ENCODE peak calls at places on chromosomes 2 and 18, in ten cellular contexts. E, A, N, O, X, I, Q, S, F and V are unnamed samples.

GRCh38 chr2:83578405-83578804 is 880.7 kb downstream of the SUCLG1 start:
- DNase-seq in X (no peak), S (no peak), O (no peak), A (no peak), E (no peak), F (no peak), N (no peak), Q (no peak), I (no peak), V (no peak)

GRCh38 chr2:28048341-28048740 is 157.8 kb downstream of the BABAM2 start:
- DNase-seq in E (no peak), F (no peak), I (no peak), A (no peak), S (no peak), N (no peak), O (no peak), Q (no peak), X (peak), V (peak)

GRCh38 chr2:238107525-238108422 is 7.6 kb downstream of the ESPNL start:
- DNase-seq in N (no peak), O (no peak), I (peak), Q (no peak), A (peak), E (no peak), S (no peak), F (peak), X (no peak), V (no peak)

GRCh38 chr2:236170678-236171212 is 2.6 kb upstream of the GBX2 start:
- DNase-seq in E (no peak), N (no peak), S (no peak), A (no peak), Q (no peak), O (no peak), X (no peak), F (no peak), I (no peak), V (no peak)

GRCh38 chr2:231646471-231646870 is 53.8 kb downstream of the TEX44 start:
- DNase-seq in O (no peak), S (no peak), X (peak), N (peak), Q (no peak), A (no peak), E (no peak), F (no peak), I (peak), V (no peak)

GRCh38 chr2:224969633-224970292 is 72.5 kb downstream of the DOCK10 start:
- DNase-seq in E (no peak), I (no peak), X (no peak), O (no peak), S (no peak), Q (no peak), A (no peak), F (no peak), N (no peak), V (no peak)

GRCh38 chr2:132654968-132655367 is 15.0 kb downstream of the LYPD1 start:
- DNase-seq in N (no peak), X (no peak), A (no peak), S (no peak), E (no peak), F (no peak), Q (no peak), O (no peak), I (no peak), V (no peak)

GRCh38 chr2:46482490-46482889 is 3.1 kb downstream of the TMEM247 start:
- DNase-seq in F (no peak), I (no peak), Q (no peak), N (no peak), S (no peak), A (no peak), O (no peak), E (no peak), X (no peak), V (no peak)

GRCh38 chr18:4360221-4360715 is 94.8 kb downstream of the DLGAP1 start:
- DNase-seq in S (no peak), I (no peak), A (no peak), E (no peak), N (no peak), O (no peak), X (no peak), Q (no peak), F (no peak), V (no peak)